ENCODE peak calls at places on chromosomes 12 and 14, in five cellular contexts. W is A549; N is activated T-cell treated with anti-CD3 and anti-CD28 coated beads, Interleukin-2, amount 50 U/mL, for 48 hours; C is Calu3; S is GM04504. J is an unnamed sample.

GRCh38 chr12:15855646-15856045 is 26.5 kb upstream of the STRAP start:
- DNase-seq in W (no peak), N (no peak), C (no peak), S (no peak), J (no peak)

GRCh38 chr12:57826400-57826799 is 7.9 kb upstream of the AVIL start:
- DNase-seq in W (no peak), N (no peak), C (no peak), S (no peak), J (no peak)

GRCh38 chr12:89225808-89226368 is 126.4 kb downstream of the DUSP6 start:
- DNase-seq in W (no peak), N (no peak), C (peak; percentile 80), S (peak; percentile 88), J (peak; percentile 18)

GRCh38 chr14:100230361-100230760 is 8.6 kb upstream of the YY1 start:
- DNase-seq in W (no peak), N (no peak), C (no peak), S (no peak), J (no peak)

GRCh38 chr14:21913759-21914158 is 240.1 kb upstream of the OR4E1 start:
- DNase-seq in W (peak; percentile 48), N (peak; percentile 75), C (peak; percentile 79), S (no peak), J (peak; percentile 70)

GRCh38 chr12:75878382-75878720 is 153.2 kb downstream of the PHLDA1 start:
- DNase-seq in W (no peak), N (no peak), C (no peak), S (no peak), J (no peak)

GRCh38 chr12:107328442-107329133 is 235.2 kb upstream of the CRY1 start:
- DNase-seq in W (peak; percentile 31), N (peak; percentile 57), C (peak; percentile 39), S (no peak), J (no peak)

GRCh38 chr14:92549853-92550244 is 36.3 kb downstream of the RIN3 start:
- DNase-seq in W (no peak), N (no peak), C (no peak), S (peak; percentile 50), J (peak; percentile 33)

GRCh38 chr12:82708507-82708906 is 21.8 kb downstream of the TMTC2 start:
- DNase-seq in W (no peak), N (no peak), C (no peak), S (no peak), J (peak; percentile 11)

GRCh38 chr14:80699861-80700260 is 241.7 kb downstream of the CEP128 start:
- DNase-seq in W (no peak), N (no peak), C (no peak), S (no peak), J (no peak)

GRCh38 chr12:64752833-64753238 is 6.4 kb downstream of the GNS start:
- DNase-seq in W (no peak), N (no peak), C (no peak), S (no peak), J (no peak)

GRCh38 chr14:100871234-100872186 is 32.0 kb downstream of the RTL1 start:
- DNase-seq in W (peak; percentile 32), N (peak; percentile 24), C (no peak), S (peak; percentile 52), J (no peak)

GRCh38 chr12:54431911-54432814 is 13.1 kb upstream of the ITGA5 start:
- DNase-seq in W (no peak), N (peak; percentile 50), C (peak; percentile 23), S (peak; percentile 69), J (peak; percentile 74)

GRCh38 chr12:131349397-131350127 is 361.3 kb upstream of the SFSWAP start:
- DNase-seq in W (no peak), N (no peak), C (no peak), S (no peak), J (no peak)

GRCh38 chr12:53389702-53390101 is 9.7 kb downstream of the SP1 start:
- DNase-seq in W (no peak), N (no peak), C (no peak), S (no peak), J (no peak)

GRCh38 chr12:66965613-66966012 is 286.7 kb upstream of the GRIP1 start:
- DNase-seq in W (no peak), N (no peak), C (no peak), S (no peak), J (no peak)

GRCh38 chr14:103372552-103373304 is 12.5 kb upstream of the MARK3 start:
- DNase-seq in W (peak; percentile 77), N (peak; percentile 60), C (peak; percentile 68), S (peak; percentile 85), J (no peak)

GRCh38 chr14:22819191-22819988 is 4.2 kb upstream of the SLC7A7 start:
- DNase-seq in W (no peak), N (no peak), C (peak; percentile 38), S (no peak), J (peak; percentile 55)

GRCh38 chr12:96534339-96534738 is 45.0 kb downstream of the CFAP54 start:
- DNase-seq in W (peak; percentile 26), N (no peak), C (no peak), S (no peak), J (no peak)

GRCh38 chr14:33715223-33715528 is 235.7 kb downstream of the EGLN3 start:
- DNase-seq in W (no peak), N (no peak), C (no peak), S (no peak), J (no peak)

J was measured in body of pancreas.